ENCODE peak calls at places on chromosomes 7 and 10, in seven cellular contexts. Y, K, C, R, Z, V and D are unnamed samples.
A peak's percentile ranks its signal among the peaks of the same experiment; 100 is the strongest.

GRCh38 chr10:104255244-104255981 is 721 bp downstream of the GSTO1 start:
- DNase-seq in Y (no peak), K (peak; percentile 93), C (peak; percentile 90), R (no peak), Z (peak; percentile 40), V (peak; percentile 90), D (peak; percentile 88)

GRCh38 chr7:47318395-47319182 is 263.3 kb downstream of the TNS3 start:
- DNase-seq in Y (no peak), K (no peak), C (no peak), R (no peak), Z (no peak), V (no peak), D (no peak)

GRCh38 chr7:13181221-13181620 is 493.8 kb downstream of the ARL4A start:
- DNase-seq in Y (no peak), K (no peak), C (no peak), R (no peak), Z (no peak), V (peak; percentile 12), D (no peak)

GRCh38 chr7:123329988-123330643 is 130.3 kb upstream of the SLC13A1 start:
- DNase-seq in Y (no peak), K (no peak), C (no peak), R (no peak), Z (no peak), V (no peak), D (no peak)

GRCh38 chr10:74738985-74739567 is 87.3 kb upstream of the KAT6B start:
- DNase-seq in Y (no peak), K (peak; percentile 62), C (no peak), R (peak; percentile 1), Z (no peak), V (peak; percentile 34), D (peak; percentile 18)

GRCh38 chr10:30176182-30176581 is 116.8 kb upstream of the JCAD start:
- DNase-seq in Y (no peak), K (no peak), C (no peak), R (no peak), Z (no peak), V (peak; percentile 65), D (peak; percentile 89)

GRCh38 chr7:145009866-145010265 is 174.0 kb upstream of the TPK1 start:
- DNase-seq in Y (no peak), K (no peak), C (no peak), R (no peak), Z (no peak), V (no peak), D (no peak)

GRCh38 chr7:34889951-34890350 is 147.3 kb downstream of the DPY19L1 start:
- DNase-seq in Y (no peak), K (no peak), C (no peak), R (no peak), Z (no peak), V (no peak), D (no peak)

GRCh38 chr7:71618281-71618680 is 486.3 kb downstream of the GALNT17 start:
- DNase-seq in Y (no peak), K (no peak), C (no peak), R (no peak), Z (no peak), V (peak; percentile 6), D (no peak)

GRCh38 chr10:23396695-23397094 is 42.2 kb upstream of the OTUD1 start:
- DNase-seq in Y (no peak), K (no peak), C (no peak), R (no peak), Z (no peak), V (no peak), D (no peak)

GRCh38 chr7:137519964-137520363 is 176.4 kb upstream of the PTN start:
- DNase-seq in Y (no peak), K (no peak), C (no peak), R (no peak), Z (no peak), V (peak; percentile 34), D (peak; percentile 37)

GRCh38 chr7:154640266-154640865 is 362.6 kb downstream of the PAXIP1 start:
- DNase-seq in Y (peak; percentile 8), K (no peak), C (no peak), R (no peak), Z (no peak), V (no peak), D (no peak)

GRCh38 chr10:23186697-23187096 is 5.4 kb upstream of the PTF1A start:
- DNase-seq in Y (no peak), K (no peak), C (no peak), R (no peak), Z (no peak), V (no peak), D (no peak)

GRCh38 chr10:129915526-129916378 is 48.3 kb downstream of the EBF3 start:
- DNase-seq in Y (no peak), K (no peak), C (no peak), R (no peak), Z (no peak), V (no peak), D (no peak)

GRCh38 chr10:22648547-22648961 is 65.8 kb downstream of the PIP4K2A start:
- DNase-seq in Y (no peak), K (peak; percentile 65), C (no peak), R (no peak), Z (no peak), V (peak; percentile 58), D (peak; percentile 94)

GRCh38 chr7:30329706-30330105 is 45.3 kb downstream of the ZNRF2 start:
- DNase-seq in Y (no peak), K (no peak), C (no peak), R (no peak), Z (no peak), V (no peak), D (no peak)

GRCh38 chr10:100743626-100744135 is 1.7 kb upstream of the PAX2 start:
- DNase-seq in Y (no peak), K (peak; percentile 83), C (peak; percentile 38), R (peak; percentile 8), Z (no peak), V (peak; percentile 70), D (peak; percentile 75)

GRCh38 chr10:60729106-60729505 is 49.2 kb upstream of the CDK1 start:
- DNase-seq in Y (no peak), K (no peak), C (no peak), R (no peak), Z (no peak), V (no peak), D (no peak)

GRCh38 chr7:25772802-25773201 is 379.2 kb upstream of the NFE2L3 start:
- DNase-seq in Y (no peak), K (no peak), C (no peak), R (no peak), Z (no peak), V (no peak), D (no peak)

GRCh38 chr7:128874140-128875031 is 11.7 kb downstream of the ATP6V1F start:
- DNase-seq in Y (no peak), K (no peak), C (no peak), R (no peak), Z (no peak), V (no peak), D (no peak)

GRCh38 chr7:94511763-94512162 is 2.2 kb downstream of the CASD1 start:
- DNase-seq in Y (no peak), K (peak; percentile 34), C (no peak), R (no peak), Z (no peak), V (peak; percentile 17), D (no peak)

GRCh38 chr7:147774461-147774860 is 816.1 kb upstream of the C7orf33 start:
- DNase-seq in Y (no peak), K (no peak), C (no peak), R (no peak), Z (no peak), V (no peak), D (no peak)

GRCh38 chr10:133130602-133131001 is 29.4 kb upstream of the KNDC1 start:
- DNase-seq in Y (no peak), K (no peak), C (no peak), R (no peak), Z (no peak), V (no peak), D (no peak)

GRCh38 chr7:80139179-80139578 is 4.5 kb downstream of the GNAI1 start:
- DNase-seq in Y (no peak), K (peak; percentile 30), C (no peak), R (no peak), Z (no peak), V (no peak), D (no peak)

GRCh38 chr10:114142018-114142417 is 32.0 kb downstream of the CCDC186 start:
- DNase-seq in Y (no peak), K (no peak), C (no peak), R (no peak), Z (no peak), V (peak; percentile 22), D (no peak)

GRCh38 chr7:123624527-123625183 is 23.0 kb downstream of the ASB15 start:
- DNase-seq in Y (peak; percentile 20), K (peak; percentile 49), C (no peak), R (peak; percentile 36), Z (no peak), V (peak; percentile 11), D (peak; percentile 42)

GRCh38 chr7:79317728-79318127 is 135.7 kb downstream of the MAGI2 start:
- DNase-seq in Y (peak; percentile 74), K (peak; percentile 59), C (no peak), R (no peak), Z (no peak), V (peak; percentile 96), D (peak; percentile 92)

GRCh38 chr10:69731184-69731583 is 70.5 kb upstream of the COL13A1 start:
- DNase-seq in Y (no peak), K (peak; percentile 38), C (no peak), R (no peak), Z (no peak), V (peak; percentile 61), D (peak; percentile 86)

GRCh38 chr7:138738551-138739335 is 37.6 kb upstream of the SVOPL start:
- DNase-seq in Y (peak; percentile 83), K (peak; percentile 92), C (peak; percentile 75), R (peak; percentile 79), Z (peak; percentile 64), V (peak; percentile 85), D (peak; percentile 78)

GRCh38 chr7:89334785-89335184 is 539.2 kb upstream of the TEX47 start:
- DNase-seq in Y (no peak), K (no peak), C (no peak), R (no peak), Z (no peak), V (no peak), D (no peak)

GRCh38 chr7:42107484-42107883 is 129.5 kb downstream of the GLI3 start:
- DNase-seq in Y (peak; percentile 88), K (peak; percentile 32), C (no peak), R (no peak), Z (no peak), V (no peak), D (peak; percentile 72)

GRCh38 chr7:55132890-55133551 is 114.2 kb downstream of the EGFR start:
- DNase-seq in Y (no peak), K (peak; percentile 92), C (peak; percentile 14), R (no peak), Z (no peak), V (peak; percentile 100), D (peak; percentile 99)

GRCh38 chr7:25859412-25859704 is 292.6 kb upstream of the NFE2L3 start:
- DNase-seq in Y (no peak), K (no peak), C (no peak), R (no peak), Z (no peak), V (no peak), D (no peak)

GRCh38 chr10:69389827-69390490 is 26.8 kb downstream of the TACR2 start:
- DNase-seq in Y (peak; percentile 61), K (peak; percentile 33), C (peak; percentile 15), R (no peak), Z (no peak), V (peak; percentile 72), D (peak; percentile 62)

GRCh38 chr10:28054211-28054888 is 55.5 kb upstream of the ODAD2 start:
- DNase-seq in Y (no peak), K (peak; percentile 67), C (no peak), R (no peak), Z (no peak), V (peak; percentile 97), D (peak; percentile 97)

GRCh38 chr10:88986549-88987242 is 3.9 kb upstream of the FAS start:
- DNase-seq in Y (no peak), K (peak; percentile 74), C (no peak), R (no peak), Z (no peak), V (no peak), D (peak; percentile 61)

GRCh38 chr10:130111848-130112180 is 1.2 kb upstream of the C10orf143 start:
- DNase-seq in Y (no peak), K (no peak), C (no peak), R (no peak), Z (no peak), V (no peak), D (no peak)

GRCh38 chr7:54783952-54784351 is 24.9 kb upstream of the SEC61G start:
- DNase-seq in Y (no peak), K (no peak), C (no peak), R (no peak), Z (no peak), V (no peak), D (no peak)